ENCODE peak calls at places on chromosomes 1 and 21, in eight cellular contexts. A is lower lobe of right lung; N is neural progenitor cell; L is heart left ventricle; Y is CD4-positive, alpha-beta T cell; T is cardiac muscle cell; Q is choroid plexus epithelial cell; E is thoracic aorta. U is an unnamed sample.

GRCh38 chr1:20483833-20484525 is 2.0 kb downstream of the CAMK2N1 start:
- DNase-seq in E (no peak), T (peak), Q (no peak), N (peak), A (no peak), L (no peak), Y (no peak), U (peak)

GRCh38 chr1:193285626-193286025 is 99.2 kb upstream of the B3GALT2 start:
- DNase-seq in E (no peak), N (no peak), T (no peak), A (no peak), L (no peak), Y (no peak), Q (peak), U (no peak)

GRCh38 chr1:67420835-67421492 is 9.2 kb downstream of the SERBP1 start:
- DNase-seq in Y (no peak), Q (no peak), A (no peak), L (no peak), N (no peak), E (no peak), T (no peak), U (no peak)

GRCh38 chr1:32273389-32274208 is 18.3 kb upstream of the HDAC1 start:
- DNase-seq in A (no peak), Q (no peak), E (no peak), Y (peak), L (no peak), T (no peak), N (no peak), U (no peak)

GRCh38 chr21:29078884-29079765 is 5.7 kb upstream of the CCT8 start:
- DNase-seq in A (peak), T (no peak), L (no peak), Y (no peak), E (no peak), N (no peak), Q (peak), U (no peak)

GRCh38 chr1:226063362-226064167 is 1.0 kb downstream of the H3-3A start:
- DNase-seq in N (peak), Y (peak), E (no peak), T (peak), L (peak), A (peak), Q (peak), U (no peak)

GRCh38 chr1:25062621-25063255 is 132.7 kb upstream of the RUNX3 start:
- DNase-seq in L (no peak), T (no peak), E (no peak), N (no peak), A (peak), Y (no peak), Q (no peak), U (no peak)

GRCh38 chr1:53583021-53583902 is 124.1 kb downstream of the DMRTB1 start:
- DNase-seq in N (no peak), L (peak), Y (no peak), Q (no peak), E (no peak), T (no peak), A (no peak), U (no peak)

GRCh38 chr1:98662354-98662665 is 789 bp downstream of the SNX7 start:
- DNase-seq in E (no peak), L (no peak), N (no peak), Q (no peak), Y (no peak), T (no peak), A (no peak), U (no peak)

GRCh38 chr1:3530931-3531818 is 76.7 kb downstream of the ARHGEF16 start:
- DNase-seq in E (no peak), N (peak), L (peak), A (peak), T (peak), Q (peak), Y (peak), U (no peak)

GRCh38 chr1:81679972-81680371 is 120.8 kb upstream of the ADGRL2 start:
- DNase-seq in Y (no peak), Q (peak), T (peak), L (no peak), N (peak), A (no peak), E (no peak), U (no peak)

GRCh38 chr1:175150596-175151319 is 41.8 kb downstream of the KIAA0040 start:
- DNase-seq in Y (no peak), A (no peak), E (no peak), N (no peak), T (no peak), L (no peak), Q (no peak), U (no peak)

GRCh38 chr1:209266590-209267172 is 316.8 kb upstream of the CAMK1G start:
- DNase-seq in Q (peak), Y (no peak), N (no peak), T (no peak), A (no peak), E (no peak), L (no peak), U (no peak)

GRCh38 chr1:186958520-186958919 is 129.8 kb downstream of the PLA2G4A start:
- DNase-seq in A (no peak), N (no peak), E (no peak), T (no peak), L (no peak), Q (peak), Y (no peak), U (no peak)

GRCh38 chr1:206909167-206909882 is 12.1 kb downstream of the IL24 start:
- DNase-seq in E (no peak), L (peak), Y (peak), N (peak), T (peak), Q (peak), A (peak), U (peak)

GRCh38 chr1:224411766-224412165 is 22.8 kb downstream of the WDR26 start:
- DNase-seq in Y (no peak), A (no peak), L (no peak), N (no peak), Q (peak), E (no peak), T (no peak), U (no peak)

GRCh38 chr21:17697474-17697873 is 84.8 kb upstream of the BTG3 start:
- DNase-seq in T (no peak), A (no peak), Q (no peak), E (no peak), L (no peak), Y (no peak), N (no peak), U (no peak)

GRCh38 chr1:151970641-151971040 is 23.0 kb downstream of the S100A10 start:
- DNase-seq in E (no peak), A (no peak), Q (no peak), N (no peak), Y (no peak), L (no peak), T (no peak), U (no peak)

GRCh38 chr1:3369437-3370076 is 84.9 kb upstream of the ARHGEF16 start:
- DNase-seq in Q (peak), N (no peak), E (peak), A (no peak), T (no peak), Y (no peak), L (no peak), U (no peak)

GRCh38 chr1:2203671-2204383 is 9.3 kb upstream of the FAAP20 start:
- DNase-seq in E (no peak), A (no peak), N (no peak), Y (no peak), Q (no peak), T (no peak), L (peak), U (no peak)

GRCh38 chr1:46724991-46725735 is 6.2 kb upstream of the EFCAB14 start:
- DNase-seq in Y (peak), Q (peak), T (peak), A (peak), N (peak), E (no peak), L (no peak), U (peak)
- TF ChIP-seq CTCF in Y (peak), Q (peak), T (peak), A (peak), N (peak), E (peak), L (peak), U (peak)

GRCh38 chr1:18912550-18912949 is 10.2 kb upstream of the ALDH4A1 start:
- DNase-seq in N (no peak), Q (no peak), Y (no peak), A (no peak), E (no peak), T (no peak), L (no peak), U (no peak)

GRCh38 chr1:18917071-18917799 is 14.9 kb upstream of the ALDH4A1 start:
- DNase-seq in N (no peak), Y (no peak), L (peak), T (no peak), Q (no peak), E (no peak), A (no peak), U (no peak)

GRCh38 chr1:18908911-18909771 is 6.8 kb upstream of the ALDH4A1 start:
- DNase-seq in N (no peak), Y (no peak), E (no peak), Q (no peak), A (no peak), L (no peak), T (no peak), U (no peak)

GRCh38 chr1:18915341-18915740 is 13.0 kb upstream of the ALDH4A1 start:
- DNase-seq in N (no peak), L (no peak), E (no peak), A (no peak), Q (no peak), Y (no peak), T (no peak), U (no peak)

DNA sequence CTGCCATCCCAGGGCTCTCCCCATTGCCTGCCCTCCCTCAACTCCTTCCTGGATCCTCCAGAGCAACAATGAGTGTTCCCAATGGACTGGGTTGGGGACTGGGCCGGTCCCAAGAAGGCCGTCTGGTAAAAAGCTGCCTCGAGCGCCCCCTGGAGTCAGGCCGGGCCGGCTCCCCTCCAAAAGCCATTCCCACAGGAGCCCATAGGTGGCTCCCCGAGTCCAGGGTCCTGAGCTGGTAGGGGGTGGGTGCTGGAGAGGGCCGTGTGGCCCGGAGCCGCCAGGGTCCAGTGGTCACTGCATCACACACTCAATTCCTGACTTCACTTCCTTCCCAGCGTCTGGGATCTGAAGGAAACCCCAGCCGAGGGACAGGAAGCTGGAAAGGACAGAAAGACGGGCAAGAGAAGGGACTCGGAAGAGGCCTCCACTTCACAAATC is 10.7 kb upstream of the ALDH4A1 start:
- DNase-seq in E (no peak), L (peak), Y (peak), Q (peak), T (peak), A (peak), N (peak), U (peak)
- TF ChIP-seq CTCF in E (peak), L (peak), Y (peak), Q (peak), T (peak), A (peak), N (peak), U (peak)

GRCh38 chr1:90616395-90616794 is 100.7 kb downstream of the BARHL2 start:
- DNase-seq in E (no peak), Q (peak), T (peak), A (no peak), L (no peak), N (peak), Y (no peak), U (no peak)
- TF ChIP-seq CTCF in E (no peak), Q (peak), T (no peak), A (no peak), L (no peak), N (peak), Y (no peak), U (peak)

GRCh38 chr1:156874142-156874541 is 13.5 kb downstream of the NTRK1 start:
- DNase-seq in T (no peak), Y (no peak), Q (no peak), N (no peak), A (no peak), L (no peak), E (no peak), U (no peak)

GRCh38 chr1:156874572-156874971 is 13.9 kb downstream of the NTRK1 start:
- DNase-seq in Q (no peak), E (no peak), A (no peak), N (no peak), Y (no peak), L (peak), T (no peak), U (no peak)

GRCh38 chr1:156875067-156875615 is 14.5 kb downstream of the NTRK1 start:
- DNase-seq in L (peak), T (no peak), N (no peak), A (no peak), Q (no peak), Y (no peak), E (no peak), U (no peak)

GRCh38 chr1:156877433-156877832 is 16.1 kb upstream of the PEAR1 start:
- DNase-seq in E (no peak), A (no peak), Q (no peak), T (no peak), L (no peak), Y (no peak), N (no peak), U (no peak)

GRCh38 chr1:156876281-156876680 is 15.6 kb downstream of the NTRK1 start:
- DNase-seq in L (peak), T (no peak), Q (no peak), E (no peak), N (peak), Y (no peak), A (no peak), U (no peak)
- TF ChIP-seq CTCF in L (no peak), T (peak), Q (no peak), E (no peak), N (peak), Y (no peak), A (no peak), U (no peak)

GRCh38 chr1:232627645-232628334 is 2.1 kb downstream of the SIPA1L2 start:
- DNase-seq in T (peak), E (no peak), N (peak), Q (peak), A (no peak), Y (no peak), L (no peak), U (peak)

GRCh38 chr1:232630047-232630893 is at the start of gene SIPA1L2:
- DNase-seq in T (peak), E (peak), L (peak), N (peak), Q (peak), Y (peak), A (peak), U (peak)

GRCh38 chr1:232629250-232630046 is 485 bp downstream of the SIPA1L2 start:
- DNase-seq in Q (peak), E (no peak), A (peak), T (peak), N (peak), L (peak), Y (peak), U (peak)

GRCh38 chr1:232627171-232627570 is 2.8 kb downstream of the SIPA1L2 start:
- DNase-seq in N (no peak), Q (no peak), L (no peak), E (no peak), A (no peak), T (no peak), Y (no peak), U (no peak)

DNA sequence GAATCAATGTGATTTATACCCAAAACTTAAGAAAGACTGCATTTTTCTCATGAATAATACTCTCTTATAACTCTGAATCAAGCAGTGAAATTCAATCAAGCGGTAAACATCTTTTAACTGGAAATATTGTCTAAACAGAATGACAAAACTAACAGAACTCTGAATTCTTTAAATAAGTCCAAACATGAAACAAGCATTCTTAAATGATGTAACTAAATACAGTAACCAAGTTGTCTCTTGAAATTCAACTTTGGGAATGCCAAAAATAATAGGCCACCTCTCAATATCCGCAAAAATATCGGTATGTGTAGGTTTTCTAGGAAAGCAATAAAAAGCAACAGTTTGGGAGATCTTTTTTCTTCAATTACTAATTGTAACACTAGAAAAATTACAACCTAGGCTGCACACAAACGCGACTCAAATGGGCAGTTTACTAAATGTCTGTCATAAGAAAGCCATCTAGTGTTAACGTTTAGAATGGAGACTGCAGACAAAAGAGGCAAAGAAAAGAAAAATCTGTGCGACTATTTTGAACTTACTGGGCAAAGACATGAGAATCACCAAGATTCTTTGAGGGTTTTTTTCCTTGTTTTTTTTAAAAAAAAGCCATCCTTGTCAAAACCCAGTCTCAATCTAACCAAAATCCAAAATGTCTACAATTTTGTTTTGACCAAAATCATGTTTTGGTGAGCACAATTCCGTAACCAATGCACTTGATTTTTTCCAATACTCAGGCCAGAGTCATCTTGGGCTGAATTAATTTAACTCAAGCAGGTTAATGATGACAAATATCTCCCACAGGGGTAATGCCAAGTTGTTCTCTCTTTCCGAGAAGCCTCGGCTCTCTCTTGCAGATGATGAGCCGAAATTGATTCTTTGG is 1.4 kb downstream of the SIPA1L2 start:
- DNase-seq in T (peak), L (no peak), Y (no peak), A (no peak), N (peak), E (no peak), Q (peak), U (no peak)
- TF ChIP-seq CTCF in T (peak), L (peak), Y (peak), A (peak), N (peak), E (no peak), Q (peak), U (no peak)